ENCODE peak calls at places on chromosomes 11 and 22, in four cellular contexts. H is HCT116, V is HepG2, K is K562. X is an unnamed sample.

GRCh38 chr22:48660795-48661740 is 1166.6 kb downstream of the BRD1 start:
- DNase-seq in V (no peak), K (no peak), H (no peak), X (no peak)

GRCh38 chr11:59141673-59142460 is 789 bp upstream of the FAM111A start:
- DNase-seq in K (no peak), V (no peak), H (no peak), X (no peak)

GRCh38 chr11:70324354-70325115 is 54.0 kb downstream of the PPFIA1 start:
- DNase-seq in H (no peak), V (no peak), K (no peak), X (no peak)

GRCh38 chr22:38879102-38879729 is 7.2 kb upstream of the CBX6 start:
- DNase-seq in K (no peak), H (no peak), V (no peak), X (no peak)

GRCh38 chr22:24437820-24438328 is 10.5 kb downstream of the ADORA2A start:
- DNase-seq in V (no peak), H (no peak), K (no peak), X (peak)

GRCh38 chr11:120230433-120231071 is 9.4 kb upstream of the POU2F3 start:
- DNase-seq in H (no peak), V (no peak), K (no peak), X (no peak)

GRCh38 chr11:106409681-106410080 is 332.2 kb downstream of the AASDHPPT start:
- DNase-seq in K (no peak), H (no peak), V (no peak), X (no peak)

GRCh38 chr11:8775341-8776133 is 92.9 kb downstream of the RPL27A start:
- DNase-seq in H (no peak), K (no peak), V (no peak), X (no peak)

GRCh38 chr22:46051646-46052045 is 74.7 kb upstream of the WNT7B start:
- DNase-seq in K (no peak), H (no peak), V (no peak), X (no peak)

GRCh38 chr11:33463059-33463458 is 205.9 kb downstream of the HIPK3 start:
- DNase-seq in K (no peak), V (no peak), H (no peak), X (no peak)

GRCh38 chr22:39039306-39040126 is 1.1 kb upstream of the APOBEC3F start:
- DNase-seq in K (no peak), H (no peak), V (no peak), X (no peak)

GRCh38 chr11:65593518-65594414 is 1.8 kb downstream of the KCNK7 start:
- DNase-seq in H (no peak), K (peak), V (no peak), X (no peak)

GRCh38 chr11:64249563-64250405 is 1.5 kb upstream of the PLCB3 start:
- DNase-seq in K (no peak), V (no peak), H (no peak), X (no peak)

GRCh38 chr11:78074756-78075155 is 4.9 kb downstream of the NDUFC2 start:
- DNase-seq in K (peak), H (no peak), V (no peak), X (no peak)

GRCh38 chr11:106466441-106467190 is 389.2 kb downstream of the AASDHPPT start:
- DNase-seq in K (no peak), V (peak), H (no peak), X (no peak)

GRCh38 chr11:19216709-19217374 is 15.1 kb upstream of the CSRP3 start:
- DNase-seq in H (no peak), V (no peak), K (no peak), X (no peak)

GRCh38 chr11:116328410-116328809 is 444.4 kb downstream of the BUD13 start:
- DNase-seq in V (no peak), H (no peak), K (no peak), X (no peak)

GRCh38 chr22:22565991-22566390 is 6.9 kb upstream of the PRAME start:
- DNase-seq in K (no peak), V (no peak), H (no peak), X (no peak)

GRCh38 chr11:17275376-17276235 is 933 bp upstream of the NUCB2 start:
- DNase-seq in H (no peak), V (peak), K (no peak), X (no peak)

GRCh38 chr11:59195596-59195995 is 17.1 kb downstream of the MPEG1 start:
- DNase-seq in V (no peak), K (no peak), H (no peak), X (no peak)

GRCh38 chr22:31497148-31497938 is 1.0 kb downstream of the SFI1 start:
- DNase-seq in H (no peak), K (no peak), V (no peak), X (no peak)

GRCh38 chr11:116927163-116927772 is 89.8 kb upstream of the APOA1 start:
- DNase-seq in K (no peak), V (peak), H (no peak), X (no peak)

DNA sequence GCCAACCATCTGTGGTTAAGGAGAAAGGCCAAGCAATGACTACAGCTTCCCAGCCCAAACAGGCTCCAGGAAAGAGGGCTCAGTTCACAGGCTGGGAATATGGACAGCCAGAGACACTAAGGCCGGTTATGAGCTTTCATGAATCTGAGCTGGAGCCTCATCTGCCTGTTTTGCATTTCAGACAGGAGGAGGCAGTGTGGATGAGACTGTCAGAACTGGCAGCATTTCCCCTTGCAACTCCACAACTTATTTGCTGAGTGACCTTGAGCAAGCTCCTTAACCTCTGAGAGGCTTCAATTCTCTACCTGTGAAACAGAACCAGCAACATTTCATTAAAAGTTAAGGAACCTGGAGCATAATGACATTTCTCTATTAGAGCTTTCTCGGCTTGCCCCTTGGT is 264.0 kb downstream of the ETS1 start:
- DNase-seq in V (no peak), K (no peak), H (no peak), X (no peak)
- TF ChIP-seq TCF7L2 in V (no peak), K (no peak), H (no peak), X (no peak)

GRCh38 chr11:44416776-44417175 is 106.8 kb upstream of the ALX4 start:
- DNase-seq in H (no peak), V (no peak), K (no peak), X (no peak)

GRCh38 chr11:44418438-44418795 is 108.5 kb upstream of the ALX4 start:
- DNase-seq in V (no peak), H (no peak), K (no peak), X (no peak)

GRCh38 chr11:44417756-44418437 is 108.0 kb upstream of the ALX4 start:
- DNase-seq in K (no peak), V (peak), H (no peak), X (no peak)

GRCh38 chr11:44424841-44425240 is 114.9 kb upstream of the ALX4 start:
- DNase-seq in V (no peak), K (no peak), H (no peak), X (no peak)

GRCh38 chr11:44421090-44421675 is 111.2 kb upstream of the ALX4 start:
- DNase-seq in H (no peak), V (no peak), K (no peak), X (no peak)
- TF ChIP-seq CTCF in H (no peak), V (no peak), K (no peak), X (no peak)

GRCh38 chr11:108961095-108961494 is 296.2 kb downstream of the DDX10 start:
- DNase-seq in V (no peak), K (no peak), H (no peak), X (no peak)
- TF ChIP-seq SIN3A in V (no peak), K (no peak), H (no peak), X (no peak)

DNA sequence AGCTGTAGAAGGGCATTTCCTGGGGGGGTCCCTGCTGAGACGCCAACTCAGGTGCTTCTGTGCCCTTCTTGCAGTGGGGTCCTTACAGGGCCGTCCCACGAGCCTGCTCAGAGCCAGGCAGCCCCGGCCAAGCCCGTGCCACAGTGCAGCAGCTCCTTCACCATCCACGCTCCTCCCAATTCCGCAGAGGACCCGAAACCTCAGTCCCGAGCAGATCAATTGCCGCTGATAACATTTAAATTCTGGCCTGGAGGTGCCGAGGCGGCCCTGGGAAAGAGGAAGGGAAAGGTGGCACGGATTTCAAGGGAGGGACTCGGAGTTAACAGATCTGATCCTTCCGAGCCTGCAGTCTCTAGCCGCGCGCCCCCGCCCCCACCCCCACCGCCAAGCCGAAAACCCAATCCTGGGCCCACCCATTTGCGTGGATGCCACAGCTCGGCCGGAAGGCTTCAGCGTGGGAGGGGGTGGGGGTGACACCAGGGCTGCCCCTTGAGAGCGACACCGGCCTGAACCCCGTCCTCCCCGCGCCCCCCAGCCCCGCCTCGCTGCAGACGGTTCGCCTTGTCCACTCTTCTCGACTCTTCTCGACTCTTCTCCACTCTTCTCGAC is 32.3 kb upstream of the JAM3 start:
- DNase-seq in H (no peak), V (no peak), K (no peak), X (no peak)
- TF ChIP-seq TCF7L2 in H (no peak), V (no peak), K (no peak), X (no peak)